ENCODE peak calls at places on chromosomes 13 and 19, in six cellular contexts. S, U, C, J, D and Z are unnamed samples.

GRCh38 chr19:13024958-13025653 is 29.8 kb downstream of the NFIX start:
- DNase-seq in U (no peak), D (peak; percentile 50), S (peak; percentile 74), C (no peak), J (no peak), Z (peak; percentile 62)

GRCh38 chr13:77554079-77554478 is 18.6 kb downstream of the SCEL start:
- DNase-seq in S (no peak), U (no peak), C (no peak), D (no peak), J (no peak), Z (no peak)

GRCh38 chr13:32381539-32381938 is 46.4 kb downstream of the N4BP2L1 start:
- DNase-seq in U (no peak), D (no peak), C (peak; percentile 9), J (peak; percentile 3), S (no peak), Z (no peak)

GRCh38 chr13:51286135-51287002 is 53.1 kb upstream of the SERPINE3 start:
- DNase-seq in C (peak; percentile 80), S (peak; percentile 87), D (peak; percentile 80), U (peak; percentile 83), J (peak; percentile 63), Z (peak; percentile 91)

GRCh38 chr13:45786293-45786920 is 65.1 kb downstream of the SIAH3 start:
- DNase-seq in J (no peak), U (peak; percentile 47), D (no peak), C (peak; percentile 34), S (no peak), Z (no peak)

GRCh38 chr19:38559428-38560401 is 58.0 kb downstream of the MAP4K1 start:
- DNase-seq in J (no peak), S (no peak), U (no peak), D (no peak), C (no peak), Z (no peak)

GRCh38 chr19:33437351-33438015 is 64.0 kb downstream of the CEBPG start:
- DNase-seq in J (no peak), C (peak; percentile 69), U (no peak), D (no peak), S (peak; percentile 27), Z (no peak)

GRCh38 chr13:104487006-104487405 is 1420.8 kb upstream of the SLC10A2 start:
- DNase-seq in U (no peak), C (no peak), D (no peak), J (no peak), S (no peak), Z (no peak)

GRCh38 chr13:77409412-77409811 is 82.5 kb upstream of the MYCBP2 start:
- DNase-seq in U (no peak), S (no peak), D (no peak), C (no peak), J (peak; percentile 21), Z (no peak)

GRCh38 chr13:38871275-38871674 is 119.4 kb downstream of the STOML3 start:
- DNase-seq in D (no peak), S (no peak), J (no peak), C (no peak), U (no peak), Z (no peak)

GRCh38 chr13:113732961-113733950 is 25.8 kb upstream of the TMEM255B start:
- DNase-seq in C (no peak), D (no peak), S (no peak), J (no peak), U (no peak), Z (no peak)

GRCh38 chr13:98416408-98416807 is 160.5 kb downstream of the STK24 start:
- DNase-seq in U (peak; percentile 93), S (no peak), J (no peak), C (no peak), D (peak; percentile 76), Z (no peak)

GRCh38 chr19:38769635-38770211 is 3.6 kb downstream of the LGALS7 start:
- DNase-seq in D (peak; percentile 94), U (peak; percentile 92), C (peak; percentile 83), S (peak; percentile 93), J (no peak), Z (peak; percentile 94)

GRCh38 chr13:87736849-87737400 is 65.8 kb downstream of the SLITRK5 start:
- DNase-seq in J (no peak), S (no peak), U (no peak), D (no peak), C (no peak), Z (no peak)

GRCh38 chr13:79451500-79451962 is 29.4 kb upstream of the NDFIP2 start:
- DNase-seq in J (no peak), S (no peak), D (peak; percentile 26), C (peak; percentile 6), U (no peak), Z (no peak)

GRCh38 chr19:13172335-13173128 is 22.3 kb downstream of the IER2 start:
- DNase-seq in J (no peak), U (peak; percentile 88), C (peak; percentile 74), S (peak; percentile 89), D (peak; percentile 85), Z (peak; percentile 69)

GRCh38 chr19:49331616-49332055 is 3.6 kb upstream of the CD37 start:
- DNase-seq in D (no peak), C (peak; percentile 63), S (no peak), J (no peak), U (peak; percentile 34), Z (no peak)

GRCh38 chr19:30225615-30226463 is 146.3 kb upstream of the ZNF536 start:
- DNase-seq in S (peak; percentile 44), C (peak; percentile 73), J (no peak), U (no peak), D (no peak), Z (peak; percentile 83)

GRCh38 chr19:41228486-41228885 is 9.5 kb downstream of the AXL start:
- DNase-seq in J (no peak), S (no peak), C (no peak), D (no peak), U (no peak), Z (no peak)

GRCh38 chr19:41226874-41227390 is 7.9 kb downstream of the AXL start:
- DNase-seq in J (no peak), C (no peak), S (no peak), D (no peak), U (no peak), Z (no peak)

GRCh38 chr19:41224632-41225031 is 5.6 kb downstream of the AXL start:
- DNase-seq in C (no peak), J (no peak), U (no peak), D (no peak), S (no peak), Z (no peak)

GRCh38 chr19:41225238-41226052 is 6.4 kb downstream of the AXL start:
- DNase-seq in U (peak; percentile 35), S (peak; percentile 89), D (peak; percentile 48), J (peak; percentile 47), C (peak; percentile 55), Z (peak; percentile 51)

DNA sequence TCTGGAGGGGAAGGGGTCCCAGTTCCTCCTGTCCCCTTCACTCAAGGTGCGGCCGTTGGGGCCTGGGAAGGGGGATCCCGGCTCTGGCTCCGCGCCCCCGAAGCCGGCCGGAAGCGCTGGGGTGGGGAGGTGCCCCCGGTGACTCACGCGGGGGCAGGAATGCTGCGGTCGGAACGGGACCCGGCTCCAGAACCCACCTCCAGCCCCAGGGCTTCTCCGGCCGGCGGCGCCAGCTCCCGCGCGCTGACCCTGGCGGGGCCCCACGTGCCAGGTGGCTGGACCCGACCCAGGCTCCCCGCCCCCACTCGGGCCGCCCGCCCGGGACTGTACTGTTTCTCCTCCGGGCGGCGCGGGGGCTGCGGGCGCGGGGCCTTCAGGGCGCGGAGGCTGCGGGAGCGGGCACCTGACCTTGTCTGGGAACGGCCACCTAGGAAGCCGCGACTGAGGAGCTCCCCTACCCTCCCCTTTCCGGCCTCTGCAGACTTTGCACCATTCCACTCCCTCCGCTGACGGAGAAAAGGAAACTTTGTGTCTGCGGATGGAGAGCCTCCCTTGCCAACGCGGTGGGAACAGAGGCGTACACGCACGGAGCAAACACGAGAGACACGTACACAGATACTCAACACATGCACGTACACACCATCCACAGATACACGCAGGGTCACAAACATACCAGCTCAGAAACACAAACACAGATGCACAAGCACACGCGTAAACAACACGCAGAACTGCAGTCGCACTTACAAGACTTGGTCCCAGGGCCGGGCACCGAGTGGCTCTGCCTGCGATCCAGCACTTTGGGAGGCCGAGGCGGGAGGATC is 7.2 kb downstream of the AXL start:
- DNase-seq in D (peak; percentile 77), J (no peak), C (peak; percentile 56), U (peak; percentile 62), S (peak; percentile 90), Z (peak; percentile 94)
- TF ChIP-seq POLR2AphosphoS5 in D (peak; percentile 19), J (peak; percentile 8), C (no peak), U (no peak), S (peak; percentile 42), Z (no peak)

DNA sequence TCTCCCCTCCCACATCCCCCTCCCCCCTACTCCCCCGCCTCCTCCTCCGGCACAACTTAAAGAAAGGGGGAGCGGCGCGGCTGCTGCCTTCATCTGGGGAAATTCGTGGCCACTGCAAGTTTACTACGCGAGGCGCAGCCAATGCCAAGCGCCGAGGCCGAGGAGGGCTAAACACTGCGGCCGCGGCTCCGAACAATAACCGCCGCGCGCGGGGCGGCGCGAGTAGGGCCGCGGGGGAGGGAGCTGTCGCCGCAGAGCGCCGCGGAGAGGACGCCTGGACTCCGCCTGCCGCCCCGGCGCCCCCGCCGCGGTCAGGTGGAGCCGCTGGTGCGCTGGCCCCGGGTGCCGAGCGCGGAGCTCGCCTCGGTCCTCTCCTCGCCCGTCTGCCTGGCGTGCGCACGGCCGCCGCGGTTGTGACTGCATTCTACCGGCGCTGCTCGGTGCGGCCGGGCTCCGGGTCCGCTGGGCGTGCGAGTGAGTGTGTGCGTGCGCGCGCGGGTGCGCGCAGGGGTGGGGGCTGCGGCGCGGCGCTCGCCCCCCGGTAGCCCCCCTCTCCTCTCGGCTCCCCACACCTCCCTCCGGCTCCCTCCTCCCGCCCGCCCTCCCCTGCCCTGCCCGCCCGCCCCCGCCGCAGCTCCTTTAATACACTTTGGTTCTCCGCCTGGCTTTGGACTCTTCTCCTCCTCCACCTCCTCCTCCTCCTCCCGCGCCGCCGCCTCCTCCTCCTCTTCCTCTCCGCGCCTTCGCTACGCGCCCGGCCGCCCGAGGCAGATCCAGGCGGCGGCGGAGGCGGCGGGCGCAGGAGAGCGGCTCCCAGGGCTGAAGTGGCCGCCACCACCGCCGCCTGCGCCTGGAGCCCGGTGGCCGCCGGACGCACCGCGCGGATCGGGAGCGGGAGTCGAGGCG is at the start of gene ZIC2:
- DNase-seq in U (no peak), C (peak; percentile 66), D (no peak), S (no peak), J (no peak), Z (peak; percentile 88)
- TF ChIP-seq EP300 in U (no peak), C (no peak), D (no peak), S (no peak), J (no peak), Z (no peak)

GRCh38 chr19:58181902-58182576 is 822 bp upstream of the ZNF274 start:
- DNase-seq in U (peak; percentile 27), D (peak; percentile 42), J (no peak), C (no peak), S (no peak), Z (no peak)
- H3K9me3 ChIP-seq in U (peaks cover 100% of the 10 kb centered on the region), D (peaks cover 84% of the 10 kb centered on the region), J (peaks cover 33% of the 10 kb centered on the region), C (peaks cover 10% of the 10 kb centered on the region), S (peaks cover 83% of the 10 kb centered on the region), Z (peaks cover 85% of the 10 kb centered on the region)

GRCh38 chr19:40322271-40322610 is 26.0 kb downstream of the C19orf47 start:
- DNase-seq in D (no peak), J (no peak), U (no peak), C (no peak), S (no peak), Z (no peak)

GRCh38 chr19:40326201-40326600 is 22.0 kb downstream of the C19orf47 start:
- DNase-seq in C (no peak), U (no peak), J (no peak), D (no peak), S (no peak), Z (no peak)

GRCh38 chr19:40322951-40323615 is 25.1 kb downstream of the C19orf47 start:
- DNase-seq in J (no peak), D (no peak), S (no peak), C (no peak), U (no peak), Z (no peak)

GRCh38 chr19:40321566-40322270 is 26.5 kb downstream of the C19orf47 start:
- DNase-seq in S (no peak), D (no peak), C (no peak), J (no peak), U (no peak), Z (peak; percentile 79)

GRCh38 chr19:40323705-40324104 is 24.5 kb downstream of the C19orf47 start:
- DNase-seq in U (no peak), D (no peak), C (no peak), S (no peak), J (no peak), Z (no peak)
- TF ChIP-seq POLR2AphosphoS5 in U (no peak), D (no peak), C (no peak), S (no peak), J (no peak), Z (no peak)